ENCODE peak calls at places on chromosome 18, in five cellular contexts. M is AG10803, L is psoas muscle, H is choroid plexus epithelial cell, I is ovary. Q is an unnamed sample.

GRCh38 chr18:20971886-20972267 is 139.7 kb downstream of the ROCK1 start:
- DNase-seq in M (peak), L (no peak), H (peak), I (no peak), Q (peak)

GRCh38 chr18:53850918-53851317 is 373.6 kb downstream of the MBD2 start:
- DNase-seq in M (no peak), L (no peak), H (no peak), I (no peak), Q (no peak)

GRCh38 chr18:9766076-9766481 is 58.0 kb downstream of the RAB31 start:
- DNase-seq in M (no peak), L (no peak), H (no peak), I (no peak), Q (no peak)

GRCh38 chr18:58180738-58181353 is 136.8 kb downstream of the NEDD4L start:
- DNase-seq in M (peak), L (no peak), H (peak), I (peak), Q (peak)

GRCh38 chr18:54852780-54853675 is 24.8 kb downstream of the RAB27B start:
- DNase-seq in M (no peak), L (no peak), H (peak), I (no peak), Q (no peak)

GRCh38 chr18:28884304-28884703 is 707.4 kb upstream of the CDH2 start:
- DNase-seq in M (no peak), L (no peak), H (no peak), I (no peak), Q (no peak)

GRCh38 chr18:79502785-79503184 is 107.1 kb downstream of the NFATC1 start:
- DNase-seq in M (peak), L (no peak), H (peak), I (no peak), Q (peak)

GRCh38 chr18:54946149-54946581 is 13.1 kb downstream of the CCDC68 start:
- DNase-seq in M (no peak), L (no peak), H (peak), I (no peak), Q (no peak)

GRCh38 chr18:23137093-23137640 is 1.9 kb downstream of the CABLES1 start:
- DNase-seq in M (no peak), L (no peak), H (peak), I (no peak), Q (no peak)

GRCh38 chr18:58937913-58938312 is 73.2 kb downstream of the ZNF532 start:
- DNase-seq in M (no peak), L (no peak), H (peak), I (no peak), Q (no peak)

GRCh38 chr18:28778706-28779105 is 601.8 kb upstream of the CDH2 start:
- DNase-seq in M (no peak), L (no peak), H (no peak), I (no peak), Q (no peak)

GRCh38 chr18:22563098-22563707 is 145.5 kb upstream of the CTAGE1 start:
- DNase-seq in M (peak), L (no peak), H (peak), I (no peak), Q (peak)

GRCh38 chr18:54716586-54716985 is 111.7 kb upstream of the RAB27B start:
- DNase-seq in M (no peak), L (no peak), H (no peak), I (no peak), Q (no peak)

GRCh38 chr18:58998421-58999203 is 133.9 kb downstream of the ZNF532 start:
- DNase-seq in M (peak), L (peak), H (peak), I (peak), Q (peak)

GRCh38 chr18:70261141-70261788 is 27.6 kb upstream of the SOCS6 start:
- DNase-seq in M (no peak), L (no peak), H (no peak), I (no peak), Q (no peak)

GRCh38 chr18:33440011-33440383 is 524 bp downstream of the CCDC178 start:
- DNase-seq in M (peak), L (peak), H (peak), I (peak), Q (peak)

GRCh38 chr18:47749195-47749973 is 181.1 kb downstream of the SMAD2 start:
- DNase-seq in M (peak), L (peak), H (peak), I (peak), Q (peak)

GRCh38 chr18:49066977-49067556 is 116.3 kb upstream of the SMAD7 start:
- DNase-seq in M (no peak), L (no peak), H (no peak), I (no peak), Q (no peak)

GRCh38 chr18:45726603-45727002 is 2.6 kb downstream of the SLC14A1 start:
- DNase-seq in M (no peak), L (no peak), H (no peak), I (no peak), Q (peak)
- H3K4me3 ChIP-seq in M (no peak), L (no peak), H (no peak), I (no peak), Q (no peak)

GRCh38 chr18:31146809-31147208 is 15.8 kb downstream of the DSC1 start:
- DNase-seq in M (no peak), L (no peak), H (no peak), I (no peak), Q (no peak)

GRCh38 chr18:31154186-31154585 is 8.5 kb downstream of the DSC1 start:
- DNase-seq in M (no peak), L (no peak), H (no peak), I (no peak), Q (no peak)

GRCh38 chr18:31148580-31148979 is 14.1 kb downstream of the DSC1 start:
- DNase-seq in M (no peak), L (no peak), H (no peak), I (no peak), Q (no peak)

DNA sequence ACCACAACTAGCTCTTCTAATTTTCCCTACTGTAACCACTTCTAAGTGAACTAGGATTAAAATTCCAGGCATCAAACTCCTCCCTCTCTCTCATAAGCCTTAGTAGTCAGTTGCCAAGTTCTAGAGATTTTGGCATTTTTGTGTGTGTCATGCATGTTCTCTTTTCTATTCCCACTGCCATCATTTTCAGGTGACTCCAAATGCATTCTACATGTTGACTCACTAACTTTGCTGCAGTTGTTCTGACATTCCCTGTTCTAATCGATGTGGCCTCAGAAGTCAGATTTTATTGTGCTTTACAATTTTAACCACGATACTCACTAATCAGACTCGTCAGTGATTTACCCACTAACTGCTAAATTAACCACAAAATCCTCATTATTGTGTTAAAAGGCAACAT is 13.3 kb downstream of the DSC1 start:
- DNase-seq in M (no peak), L (no peak), H (no peak), I (no peak), Q (no peak)
- H3K4me3 ChIP-seq in M (no peak), L (no peak), H (no peak), I (no peak), Q (no peak)

DNA sequence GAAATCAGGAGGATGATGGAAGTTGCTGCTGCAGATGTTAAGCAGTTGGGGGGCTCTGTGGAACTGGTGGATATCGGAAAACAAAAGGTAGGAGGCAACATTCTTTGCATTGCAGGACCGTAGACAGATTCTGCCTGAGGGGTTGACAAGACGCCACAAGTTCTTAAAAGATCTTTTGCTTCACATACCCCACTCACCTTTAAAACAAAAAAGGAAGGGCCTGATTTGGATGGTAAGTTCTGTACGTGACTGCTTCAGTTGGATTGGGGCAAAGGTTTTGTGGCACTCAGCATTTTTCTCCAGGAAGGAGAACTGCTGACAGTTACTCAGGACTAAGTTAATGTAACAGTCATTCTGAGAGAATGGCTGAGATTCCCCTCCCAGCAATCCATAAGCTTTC is 5.2 kb downstream of the CNDP2 start:
- DNase-seq in M (no peak), L (no peak), H (no peak), I (no peak), Q (no peak)
- H3K4me3 ChIP-seq in M (no peak), L (no peak), H (no peak), I (no peak), Q (no peak)

DNA sequence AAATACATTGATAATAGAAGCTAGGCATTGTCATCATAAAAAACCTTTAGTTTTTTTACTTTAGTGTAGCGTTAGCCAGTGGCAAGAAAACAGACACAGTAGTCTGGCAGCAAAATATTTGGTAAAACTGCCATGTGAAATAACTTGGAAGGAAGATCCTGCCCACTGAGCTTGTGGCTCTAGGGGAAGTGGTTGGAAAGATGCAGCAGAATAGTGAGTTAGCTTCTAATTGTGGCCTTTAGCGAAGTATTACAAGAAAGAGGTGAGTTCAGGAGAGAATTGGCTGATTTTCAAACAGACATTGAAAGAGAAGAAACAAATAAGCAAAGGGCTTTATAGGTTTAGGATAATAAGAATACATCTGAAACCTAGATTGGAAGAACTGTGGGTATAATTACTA is 1887.8 kb upstream of the CELF4 start:
- DNase-seq in M (no peak), L (no peak), H (no peak), I (no peak), Q (no peak)
- H3K4me3 ChIP-seq in M (no peak), L (no peak), H (no peak), I (no peak), Q (no peak)

DNA sequence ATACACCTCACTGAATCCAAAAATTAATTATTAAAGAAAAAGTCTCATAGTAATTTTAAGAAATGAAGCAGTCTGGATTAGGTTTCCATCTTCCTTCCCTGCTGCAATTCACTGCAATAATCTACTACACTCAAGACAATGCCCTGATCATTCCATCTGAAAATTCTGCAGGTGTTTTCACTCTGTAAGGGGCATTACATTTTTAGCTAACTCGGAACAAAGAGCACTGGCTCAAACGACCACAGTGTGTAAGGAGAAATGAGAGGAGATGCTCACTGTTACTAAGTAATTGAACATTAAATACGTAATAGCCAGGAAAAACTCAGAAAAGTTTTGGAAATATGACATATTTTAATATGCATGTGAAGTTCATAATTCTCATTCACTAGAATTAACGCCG is 1.3 kb downstream of the B4GALT6 start:
- DNase-seq in M (no peak), L (no peak), H (no peak), I (no peak), Q (no peak)
- H3K4me3 ChIP-seq in M (no peak), L (no peak), H (no peak), I (no peak), Q (no peak)

DNA sequence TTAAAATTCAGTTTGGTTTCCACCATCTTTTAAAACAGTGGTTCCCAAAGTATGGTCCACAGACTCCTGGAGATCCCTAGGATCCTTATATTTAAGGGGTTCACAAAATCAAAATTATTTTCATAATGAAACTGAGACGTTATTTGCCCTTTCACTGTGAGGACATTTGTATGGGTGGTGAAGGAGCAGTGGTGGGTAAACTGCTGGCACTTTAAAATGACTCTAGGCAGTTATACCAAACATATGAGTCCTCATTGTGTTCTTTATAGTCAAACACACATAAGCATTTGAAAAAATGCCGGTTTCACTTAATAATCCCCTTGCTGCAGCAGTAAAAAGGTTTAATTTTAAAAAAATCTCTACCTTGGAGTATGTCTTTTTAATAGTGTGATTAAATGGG is 7.2 kb downstream of the SMAD4 start:
- DNase-seq in M (no peak), L (no peak), H (no peak), I (no peak), Q (no peak)
- H3K4me3 ChIP-seq in M (no peak), L (peak), H (no peak), I (no peak), Q (no peak)

GRCh38 chr18:62183578-62184195 is 3.2 kb downstream of the PIGN start:
- DNase-seq in M (peak), L (no peak), H (peak), I (no peak), Q (peak)

GRCh38 chr18:62186656-62187542 is at the start of the genes PIGN and RELCH:
- DNase-seq in M (peak), L (peak), H (peak), I (peak), Q (peak)

GRCh38 chr18:62187543-62188378 is 706 bp downstream of the RELCH start:
- DNase-seq in M (peak), L (peak), H (peak), I (peak), Q (peak)

DNA sequence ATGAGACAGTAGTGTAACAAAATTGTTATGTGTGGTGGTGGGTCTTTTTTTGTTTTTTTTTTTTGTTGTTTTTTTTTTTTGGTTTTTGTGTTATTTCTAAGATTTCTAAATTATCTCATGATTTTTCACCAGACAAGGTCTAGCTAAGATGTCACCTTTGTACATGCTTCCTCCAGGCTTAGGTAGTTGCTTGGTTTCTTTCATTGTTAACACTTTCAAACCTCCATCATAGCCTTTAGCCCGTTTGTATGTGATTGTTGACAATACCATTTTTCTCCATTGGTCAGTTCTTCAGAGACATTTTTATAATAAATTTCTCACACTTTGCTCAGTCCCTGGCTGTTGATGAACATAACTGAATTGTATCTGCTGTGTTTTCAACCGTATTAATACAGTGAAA is 2.2 kb downstream of the RELCH start:
- DNase-seq in M (no peak), L (no peak), H (no peak), I (no peak), Q (no peak)
- H3K4me3 ChIP-seq in M (peak), L (peak), H (peak), I (no peak), Q (peak)

DNA sequence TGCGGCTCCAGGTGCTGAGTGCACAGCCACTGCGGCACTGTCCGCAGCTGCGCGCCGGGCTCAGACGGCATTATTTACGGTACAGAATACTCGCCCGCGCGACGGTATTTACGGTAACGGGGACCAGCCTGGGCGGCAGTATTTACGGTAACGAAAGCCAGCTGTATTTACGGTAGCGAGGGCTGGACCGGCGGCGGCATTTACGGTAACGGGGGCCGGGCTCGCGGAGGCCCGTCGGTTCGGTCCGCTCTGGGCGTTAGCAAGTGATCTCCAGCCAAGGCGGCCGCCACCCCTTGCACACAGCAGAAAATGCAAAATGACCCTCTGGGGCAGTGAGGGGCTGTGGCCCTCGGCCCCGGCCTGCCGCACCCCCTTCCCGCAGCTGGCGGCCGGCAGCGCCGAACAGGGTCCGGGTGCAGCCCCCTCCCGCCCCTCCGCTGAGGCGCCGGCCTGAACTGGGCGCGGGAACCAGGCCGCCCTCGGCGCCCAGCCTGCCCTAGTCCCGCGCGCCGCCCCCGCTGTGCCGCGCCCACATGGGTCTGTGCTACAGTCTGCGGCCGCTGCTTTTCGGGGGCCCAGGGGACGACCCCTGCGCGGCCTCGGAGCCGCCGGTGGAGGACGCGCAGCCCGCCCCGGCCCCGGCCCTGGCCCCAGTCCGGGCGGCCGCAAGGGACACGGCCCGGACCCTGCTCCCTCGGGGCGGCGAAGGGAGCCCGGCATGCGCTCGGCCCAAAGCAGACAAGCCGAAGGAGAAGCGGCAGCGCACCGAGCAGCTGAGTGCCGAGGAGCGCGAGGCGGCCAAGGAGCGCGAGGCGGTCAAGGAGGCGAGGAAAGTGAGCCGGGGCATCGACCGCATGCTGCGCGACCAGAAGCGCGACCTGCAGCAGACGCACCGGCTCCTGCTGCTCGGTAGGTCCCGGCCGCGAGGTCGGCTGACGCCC is at the start of gene GNAL:
- DNase-seq in M (peak), L (peak), H (peak), I (peak), Q (peak)
- H3K4me3 ChIP-seq in M (peak), L (peak), H (peak), I (peak), Q (peak)

GRCh38 chr18:2846638-2847340 is at the start of gene EMILIN2:
- DNase-seq in M (peak), L (peak), H (peak), I (peak), Q (peak)

GRCh38 chr18:2848145-2848878 is 1.5 kb downstream of the EMILIN2 start:
- DNase-seq in M (peak), L (no peak), H (peak), I (no peak), Q (no peak)

GRCh38 chr18:2848879-2849254 is 2.1 kb downstream of the EMILIN2 start:
- DNase-seq in M (no peak), L (no peak), H (peak), I (no peak), Q (no peak)

GRCh38 chr18:2846241-2846637 is 567 bp upstream of the EMILIN2 start:
- DNase-seq in M (peak), L (peak), H (peak), I (no peak), Q (peak)

DNA sequence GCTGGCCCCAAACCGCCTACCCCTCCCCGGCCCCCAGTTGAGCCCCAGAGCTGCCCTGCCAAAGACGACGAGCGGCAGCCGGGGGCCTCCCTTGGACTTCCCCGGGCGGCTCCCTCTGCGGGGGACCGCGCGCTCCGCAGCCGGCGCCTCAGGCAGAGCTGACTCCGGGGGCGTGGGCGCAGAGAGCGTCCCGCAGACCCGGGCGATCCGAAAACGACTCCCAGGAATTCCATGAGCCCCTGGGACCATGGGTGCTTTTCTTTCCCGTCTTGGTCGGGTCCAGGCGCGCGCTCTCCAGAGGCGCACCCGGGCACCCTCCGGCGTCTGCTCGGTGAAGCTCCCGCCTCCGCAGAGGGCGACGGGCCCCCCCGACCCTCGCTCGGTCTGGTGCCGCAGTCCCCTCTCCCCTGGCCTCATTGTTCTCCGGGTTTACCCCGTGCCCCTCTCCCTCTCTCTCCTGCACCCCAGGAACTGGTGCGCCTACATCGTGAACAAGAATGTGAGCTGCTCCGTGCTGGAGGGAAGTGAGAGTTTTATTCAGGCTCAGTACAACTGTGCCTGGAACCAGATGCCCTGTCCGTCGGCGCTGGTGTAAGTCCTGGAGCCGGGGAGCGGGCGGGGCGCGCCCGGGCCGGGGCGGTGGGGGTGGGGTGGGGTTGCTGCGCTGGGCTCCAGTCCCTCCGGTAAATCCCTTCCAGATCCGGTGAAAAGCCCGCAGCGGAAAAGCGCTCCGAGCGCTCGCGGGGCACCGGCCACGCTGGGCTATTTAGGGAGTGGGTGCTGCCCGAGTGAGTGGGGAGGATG is 737 bp downstream of the EMILIN2 start:
- DNase-seq in M (peak), L (peak), H (peak), I (peak), Q (peak)
- H3K4me3 ChIP-seq in M (peak), L (peak), H (peak), I (peak), Q (peak)